ENCODE peak calls at places on chromosomes 11 and 22, in six cellular contexts. T is suprapubic skin, M is prostate gland, E is Panc1, Z is testis, S is A549. G is an unnamed sample.
A peak's percentile ranks its signal among the peaks of the same experiment; 100 is the strongest.

GRCh38 chr22:42368379-42369249 is 63.6 kb downstream of the NFAM1 start:
- DNase-seq in M (no peak), S (no peak), T (peak; percentile 82), E (no peak), Z (peak; percentile 20), G (no peak)

GRCh38 chr11:88439356-88439755 is 101.8 kb upstream of the CTSC start:
- DNase-seq in Z (no peak), T (no peak), S (no peak), M (no peak), E (no peak), G (no peak)

GRCh38 chr11:117560786-117561530 is 233.3 kb downstream of the CEP164 start:
- DNase-seq in S (no peak), M (no peak), E (no peak), T (no peak), Z (no peak), G (no peak)

GRCh38 chr11:3859373-3859881 is 4.0 kb downstream of the STIM1 start:
- DNase-seq in E (no peak), Z (peak; percentile 49), T (no peak), M (no peak), S (no peak), G (no peak)

GRCh38 chr11:61966673-61967176 is 709 bp downstream of the FTH1 start:
- DNase-seq in T (peak; percentile 73), Z (peak; percentile 22), E (no peak), M (no peak), S (peak; percentile 51), G (no peak)

GRCh38 chr11:37107415-37107814 is 509.4 kb upstream of the RAG2 start:
- DNase-seq in T (no peak), Z (no peak), E (no peak), S (no peak), M (no peak), G (no peak)

GRCh38 chr11:17256512-17256911 is 20.0 kb upstream of the NUCB2 start:
- DNase-seq in T (no peak), Z (no peak), E (no peak), M (no peak), S (peak; percentile 58), G (no peak)

GRCh38 chr11:125165111-125165663 is 636 bp downstream of the PKNOX2 start:
- DNase-seq in T (no peak), E (no peak), M (no peak), Z (no peak), S (no peak), G (no peak)

GRCh38 chr11:97432926-97433325 is 1043.1 kb downstream of the JRKL start:
- DNase-seq in Z (no peak), S (no peak), M (no peak), E (no peak), T (no peak), G (no peak)
- H3K4me3 ChIP-seq in Z (no peak overlapping the region), S (no peak overlapping the region), M (no peak overlapping the region), E (no peak overlapping the region), T (no peak overlapping the region), G (no peak overlapping the region)

GRCh38 chr11:15594607-15595006 is 479.9 kb downstream of the INSC start:
- DNase-seq in S (no peak), M (no peak), T (no peak), Z (no peak), E (no peak), G (no peak)
- H3K4me1 ChIP-seq in S (no peaks in the 10 kb centered on the region), M (no peaks in the 10 kb centered on the region), T (no peaks in the 10 kb centered on the region), Z (no peaks in the 10 kb centered on the region), E (no peaks in the 10 kb centered on the region), G (peaks cover 1% of the 10 kb centered on the region)

DNA sequence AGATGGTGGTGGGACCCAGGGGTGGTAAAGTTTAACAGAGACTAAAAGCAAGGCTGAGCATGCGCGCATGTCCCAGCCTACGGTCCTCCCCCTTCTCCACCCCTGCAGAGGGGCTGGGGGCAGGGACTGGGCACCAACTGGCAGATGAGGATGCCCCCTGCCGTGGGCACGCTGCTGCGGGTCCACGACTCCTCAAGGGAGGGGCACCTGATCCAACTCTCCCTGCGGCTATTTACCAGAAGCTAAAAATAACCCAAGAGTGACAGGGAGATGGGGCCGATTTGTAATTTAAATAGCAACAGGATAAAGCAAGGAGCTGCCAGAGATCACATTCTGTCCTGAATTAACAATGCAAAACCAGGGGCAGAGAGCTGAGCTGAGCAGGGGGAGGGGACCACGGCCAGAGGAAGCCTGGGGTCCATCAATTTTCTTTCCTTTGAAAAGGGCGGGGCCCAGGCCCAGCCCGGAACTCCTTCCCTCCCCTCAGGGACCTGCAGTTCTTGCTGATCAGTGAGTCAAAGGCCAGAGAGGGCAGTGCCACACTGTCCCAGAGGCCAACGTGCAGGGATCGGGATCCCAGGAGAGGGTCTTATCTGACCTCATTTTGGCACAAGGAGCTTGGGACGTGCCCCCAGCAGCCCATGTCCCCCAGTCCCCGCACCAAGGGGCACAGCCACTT is 8.1 kb upstream of the DGKZ start:
- DNase-seq in Z (no peak), T (no peak), M (peak; percentile 59), S (no peak), E (no peak), G (no peak)
- H3K4me3 ChIP-seq in Z (no peak overlapping the region), T (peak overlapping the region; percentile 38), M (no peak overlapping the region), S (no peak overlapping the region), E (no peak overlapping the region), G (no peak overlapping the region)

GRCh38 chr22:37503850-37504249 is 15.4 kb downstream of the CARD10 start:
- DNase-seq in Z (peak; percentile 60), E (no peak), S (peak; percentile 53), T (no peak), M (no peak), G (no peak)

GRCh38 chr22:37503183-37503683 is 16.0 kb downstream of the CARD10 start:
- DNase-seq in E (no peak), M (no peak), T (no peak), S (no peak), Z (no peak), G (no peak)

GRCh38 chr22:37501610-37502341 is 15.6 kb upstream of the MFNG start:
- DNase-seq in E (no peak), M (peak; percentile 82), Z (peak; percentile 93), S (peak; percentile 95), T (no peak), G (peak; percentile 70)

GRCh38 chr22:37501176-37501609 is 15.0 kb upstream of the MFNG start:
- DNase-seq in Z (no peak), T (no peak), M (no peak), S (peak; percentile 60), E (no peak), G (no peak)

DNA sequence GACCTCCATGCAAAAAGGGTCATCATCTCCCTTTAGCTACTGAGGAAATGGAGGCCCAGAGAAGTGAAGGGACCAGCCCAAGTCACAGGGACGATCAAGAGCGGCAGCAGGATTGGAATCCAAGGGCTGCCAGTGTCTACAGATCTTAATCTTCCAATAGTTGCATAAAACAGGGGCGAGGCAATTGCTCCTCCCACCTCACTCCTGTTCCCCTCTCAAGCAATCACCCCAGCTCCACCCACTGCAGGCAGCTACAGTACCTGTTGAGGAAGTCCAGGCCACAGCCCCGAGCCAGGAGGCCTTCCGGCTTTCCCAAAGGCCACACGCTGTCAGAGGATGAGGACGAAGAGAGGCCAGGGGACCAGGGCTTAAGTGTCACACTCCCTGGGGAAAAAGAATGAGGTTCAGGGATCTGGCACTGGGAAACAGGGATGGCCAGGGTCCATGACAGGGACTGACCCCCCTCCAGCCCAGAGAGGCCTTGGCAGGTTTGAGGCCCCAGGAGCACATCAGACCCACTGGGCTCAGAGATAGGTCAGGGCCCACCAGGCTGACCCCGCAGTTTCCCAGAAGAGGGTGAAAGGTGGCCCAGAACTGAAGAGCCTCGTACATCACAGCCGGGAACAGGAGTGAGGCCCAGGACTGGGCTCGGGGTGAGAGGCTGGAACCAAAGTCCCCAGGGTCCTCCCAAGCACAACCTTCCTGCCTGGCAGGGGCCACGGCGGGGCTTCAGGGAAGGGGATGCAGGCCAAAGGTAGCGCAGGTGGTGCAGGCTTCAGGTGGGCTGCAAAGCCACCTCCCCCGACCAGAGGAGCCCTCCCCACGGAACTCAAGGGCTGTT is 16.4 kb upstream of the MFNG start:
- DNase-seq in E (no peak), S (peak; percentile 85), T (no peak), M (peak; percentile 84), Z (no peak), G (peak; percentile 83)
- H3K4me1 ChIP-seq in E (peaks cover 59% of the 10 kb centered on the region), S (peaks cover 70% of the 10 kb centered on the region), T (peaks cover 49% of the 10 kb centered on the region), M (peaks cover 19% of the 10 kb centered on the region), Z (peaks cover 52% of the 10 kb centered on the region), G (no peaks in the 10 kb centered on the region)

GRCh38 chr11:128412847-128413791 is 174.2 kb downstream of the ETS1 start:
- DNase-seq in T (no peak), Z (no peak), S (peak; percentile 6), M (no peak), E (no peak), G (no peak)
- H3K4me3 ChIP-seq in T (no peak overlapping the region), Z (no peak overlapping the region), S (no peak overlapping the region), M (no peak overlapping the region), E (no peak overlapping the region), G (no peak overlapping the region)

DNA sequence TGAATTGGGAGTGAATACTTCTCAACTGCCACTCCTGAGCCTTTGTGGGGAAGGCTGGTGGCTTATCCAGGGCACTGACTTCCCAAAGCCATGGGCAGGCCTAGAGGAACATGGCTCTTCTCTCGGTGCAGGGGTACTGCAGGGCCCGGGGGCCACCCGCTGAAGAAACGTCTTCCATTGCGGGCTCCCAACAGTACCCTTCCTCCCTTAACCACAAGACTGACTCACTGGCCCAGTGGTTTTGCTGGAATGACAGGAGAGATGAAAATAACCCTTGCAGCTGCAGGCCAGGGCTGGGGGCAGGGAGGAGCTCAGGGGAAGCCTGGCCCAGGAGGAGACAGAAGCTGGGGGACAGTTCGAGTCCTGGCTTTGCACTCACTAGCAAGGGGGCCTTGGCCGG is 13.5 kb downstream of the TXN2 start:
- DNase-seq in T (no peak), S (peak; percentile 48), M (no peak), E (no peak), Z (no peak), G (no peak)
- H3K4me1 ChIP-seq in T (peaks cover 59% of the 10 kb centered on the region), S (peaks cover 73% of the 10 kb centered on the region), M (peaks cover 24% of the 10 kb centered on the region), E (peaks cover 56% of the 10 kb centered on the region), Z (peaks cover 18% of the 10 kb centered on the region), G (peaks cover 23% of the 10 kb centered on the region)

GRCh38 chr11:102452461-102453285 is at the start of gene TMEM123:
- DNase-seq in M (peak; percentile 78), Z (peak; percentile 87), T (peak; percentile 87), E (no peak), S (peak; percentile 56), G (peak; percentile 81)

GRCh38 chr11:102451693-102452460 is 688 bp downstream of the TMEM123 start:
- DNase-seq in E (no peak), M (peak; percentile 69), S (peak; percentile 57), T (peak; percentile 80), Z (peak; percentile 78), G (peak; percentile 58)

GRCh38 chr11:102456381-102456780 is 3.8 kb upstream of the TMEM123 start:
- DNase-seq in M (no peak), E (no peak), S (no peak), Z (no peak), T (no peak), G (peak; percentile 48)

GRCh38 chr11:102453286-102453797 is 777 bp upstream of the TMEM123 start:
- DNase-seq in S (no peak), M (peak; percentile 49), Z (peak; percentile 60), T (no peak), E (no peak), G (no peak)

DNA sequence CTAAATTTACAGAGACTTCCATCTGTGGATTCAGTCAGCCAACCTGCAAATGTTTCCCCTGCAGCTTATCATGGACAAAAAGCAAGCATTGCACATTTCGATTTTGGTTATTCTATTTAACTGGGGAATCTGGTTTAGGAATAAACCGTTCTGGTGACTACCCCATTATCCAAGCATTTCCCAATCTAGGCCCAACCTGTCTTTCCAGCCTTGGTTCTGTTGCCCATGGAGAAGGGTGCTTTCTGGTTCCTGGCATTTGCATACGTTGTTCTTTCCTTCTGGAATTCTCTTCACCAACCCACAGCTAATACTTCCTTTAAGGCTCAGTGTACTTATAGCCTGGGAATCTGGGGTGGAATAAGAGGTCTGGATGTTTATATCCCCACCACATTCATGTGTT is 1.4 kb upstream of the TMEM123 start:
- DNase-seq in S (no peak), E (no peak), Z (no peak), M (no peak), T (no peak), G (no peak)
- H3K4me3 ChIP-seq in S (no peak overlapping the region), E (no peak overlapping the region), Z (no peak overlapping the region), M (no peak overlapping the region), T (no peak overlapping the region), G (no peak overlapping the region)